ENCODE peak calls at places on chromosome 11, in eight cellular contexts. One of them, this sample, is unnamed.

GRCh38 chr11:105975128-105975527 is 46.9 kb downstream of the MSANTD4 start:
- DNase-seq in lower leg skin: no peak
- DNase-seq in spleen: no peak
- DNase-seq in choroid plexus epithelial cell: peak
- DNase-seq in breast epithelium: no peak
- DNase-seq in astrocyte of the cerebellum: no peak
- DNase-seq in astrocyte of the spinal cord: peak
- DNase-seq in fibroblast of pulmonary artery: no peak
- DNase-seq in this sample: peak

GRCh38 chr11:19499999-19500398 is 212.6 kb upstream of the NAV2 start:
- DNase-seq in lower leg skin: no peak
- DNase-seq in spleen: no peak
- DNase-seq in breast epithelium: no peak
- DNase-seq in choroid plexus epithelial cell: peak
- DNase-seq in astrocyte of the spinal cord: no peak
- DNase-seq in astrocyte of the cerebellum: no peak
- DNase-seq in fibroblast of pulmonary artery: peak
- DNase-seq in this sample: peak

GRCh38 chr11:7490535-7490934 is 5.2 kb downstream of the OLFML1 start:
- DNase-seq in spleen: no peak
- DNase-seq in fibroblast of pulmonary artery: no peak
- DNase-seq in lower leg skin: no peak
- DNase-seq in breast epithelium: no peak
- DNase-seq in choroid plexus epithelial cell: peak
- DNase-seq in astrocyte of the cerebellum: no peak
- DNase-seq in astrocyte of the spinal cord: no peak
- DNase-seq in this sample: peak

GRCh38 chr11:77193915-77194830 is 66.1 kb downstream of the MYO7A start:
- DNase-seq in spleen: peak
- DNase-seq in lower leg skin: no peak
- DNase-seq in astrocyte of the cerebellum: no peak
- DNase-seq in choroid plexus epithelial cell: no peak
- DNase-seq in fibroblast of pulmonary artery: no peak
- DNase-seq in breast epithelium: no peak
- DNase-seq in astrocyte of the spinal cord: no peak
- DNase-seq in this sample: no peak

GRCh38 chr11:23473782-23474181 is 613.5 kb upstream of the CCDC179 start:
- DNase-seq in spleen: no peak
- DNase-seq in lower leg skin: no peak
- DNase-seq in breast epithelium: no peak
- DNase-seq in fibroblast of pulmonary artery: peak
- DNase-seq in astrocyte of the cerebellum: no peak
- DNase-seq in choroid plexus epithelial cell: peak
- DNase-seq in astrocyte of the spinal cord: peak
- DNase-seq in this sample: no peak

GRCh38 chr11:27865105-27865504 is 164.8 kb upstream of the BDNF start:
- DNase-seq in choroid plexus epithelial cell: no peak
- DNase-seq in astrocyte of the spinal cord: no peak
- DNase-seq in fibroblast of pulmonary artery: no peak
- DNase-seq in astrocyte of the cerebellum: no peak
- DNase-seq in spleen: no peak
- DNase-seq in lower leg skin: no peak
- DNase-seq in breast epithelium: no peak
- DNase-seq in this sample: no peak

GRCh38 chr11:130473056-130473794 is 24.8 kb downstream of the ADAMTS15 start:
- DNase-seq in lower leg skin: peak
- DNase-seq in astrocyte of the spinal cord: no peak
- DNase-seq in choroid plexus epithelial cell: no peak
- DNase-seq in spleen: no peak
- DNase-seq in breast epithelium: peak
- DNase-seq in fibroblast of pulmonary artery: no peak
- DNase-seq in astrocyte of the cerebellum: no peak
- DNase-seq in this sample: no peak

GRCh38 chr11:488992-489391 is 18.1 kb downstream of the RNH1 start:
- DNase-seq in spleen: no peak
- DNase-seq in lower leg skin: no peak
- DNase-seq in breast epithelium: no peak
- DNase-seq in choroid plexus epithelial cell: no peak
- DNase-seq in astrocyte of the spinal cord: no peak
- DNase-seq in fibroblast of pulmonary artery: no peak
- DNase-seq in astrocyte of the cerebellum: no peak
- DNase-seq in this sample: no peak

GRCh38 chr11:78878631-78879030 is 304.0 kb upstream of the NARS2 start:
- DNase-seq in choroid plexus epithelial cell: no peak
- DNase-seq in astrocyte of the cerebellum: no peak
- DNase-seq in breast epithelium: no peak
- DNase-seq in fibroblast of pulmonary artery: no peak
- DNase-seq in spleen: no peak
- DNase-seq in astrocyte of the spinal cord: no peak
- DNase-seq in lower leg skin: no peak
- DNase-seq in this sample: no peak

GRCh38 chr11:106152013-106152412 is 74.6 kb downstream of the AASDHPPT start:
- DNase-seq in choroid plexus epithelial cell: peak
- DNase-seq in spleen: no peak
- DNase-seq in fibroblast of pulmonary artery: peak
- DNase-seq in astrocyte of the spinal cord: peak
- DNase-seq in astrocyte of the cerebellum: peak
- DNase-seq in lower leg skin: no peak
- DNase-seq in breast epithelium: no peak
- DNase-seq in this sample: peak

GRCh38 chr11:60858731-60859464 is 3.1 kb upstream of the PTGDR2 start:
- DNase-seq in breast epithelium: no peak
- DNase-seq in spleen: peak
- DNase-seq in fibroblast of pulmonary artery: no peak
- DNase-seq in astrocyte of the spinal cord: no peak
- DNase-seq in lower leg skin: no peak
- DNase-seq in astrocyte of the cerebellum: no peak
- DNase-seq in choroid plexus epithelial cell: no peak
- DNase-seq in this sample: no peak

GRCh38 chr11:69157156-69157821 is 1.6 kb downstream of the SMIM38 start:
- DNase-seq in astrocyte of the cerebellum: no peak
- DNase-seq in spleen: peak
- DNase-seq in astrocyte of the spinal cord: peak
- DNase-seq in breast epithelium: peak
- DNase-seq in choroid plexus epithelial cell: peak
- DNase-seq in lower leg skin: no peak
- DNase-seq in fibroblast of pulmonary artery: peak
- DNase-seq in this sample: peak

GRCh38 chr11:30583505-30584280 is 2.5 kb downstream of the MPPED2 start:
- DNase-seq in fibroblast of pulmonary artery: no peak
- DNase-seq in astrocyte of the spinal cord: no peak
- DNase-seq in spleen: no peak
- DNase-seq in lower leg skin: peak
- DNase-seq in astrocyte of the cerebellum: no peak
- DNase-seq in breast epithelium: peak
- DNase-seq in choroid plexus epithelial cell: no peak
- DNase-seq in this sample: no peak

GRCh38 chr11:2789791-2790580 is 90.2 kb upstream of the KCNQ1OT1 start:
- DNase-seq in breast epithelium: peak
- DNase-seq in spleen: no peak
- DNase-seq in fibroblast of pulmonary artery: no peak
- DNase-seq in choroid plexus epithelial cell: no peak
- DNase-seq in lower leg skin: peak
- DNase-seq in astrocyte of the spinal cord: no peak
- DNase-seq in astrocyte of the cerebellum: no peak
- DNase-seq in this sample: no peak

GRCh38 chr11:6022954-6023353 is 7.6 kb downstream of the OR56A1 start:
- DNase-seq in spleen: no peak
- DNase-seq in breast epithelium: no peak
- DNase-seq in astrocyte of the cerebellum: peak
- DNase-seq in astrocyte of the spinal cord: peak
- DNase-seq in fibroblast of pulmonary artery: peak
- DNase-seq in lower leg skin: no peak
- DNase-seq in choroid plexus epithelial cell: peak
- DNase-seq in this sample: no peak

GRCh38 chr11:64876226-64876750 is 2.1 kb downstream of the EHD1 start:
- DNase-seq in spleen: peak
- DNase-seq in choroid plexus epithelial cell: no peak
- DNase-seq in astrocyte of the spinal cord: no peak
- DNase-seq in fibroblast of pulmonary artery: no peak
- DNase-seq in astrocyte of the cerebellum: no peak
- DNase-seq in lower leg skin: no peak
- DNase-seq in breast epithelium: no peak
- DNase-seq in this sample: no peak

GRCh38 chr11:67269401-67270255 is 3.4 kb downstream of the GRK2 start:
- DNase-seq in astrocyte of the spinal cord: no peak
- DNase-seq in fibroblast of pulmonary artery: no peak
- DNase-seq in spleen: peak
- DNase-seq in breast epithelium: no peak
- DNase-seq in astrocyte of the cerebellum: no peak
- DNase-seq in lower leg skin: no peak
- DNase-seq in choroid plexus epithelial cell: no peak
- DNase-seq in this sample: peak
- H3K4me3 ChIP-seq in astrocyte of the spinal cord: no peak
- H3K4me3 ChIP-seq in fibroblast of pulmonary artery: peak
- H3K4me3 ChIP-seq in spleen: peak
- H3K4me3 ChIP-seq in breast epithelium: peak
- H3K4me3 ChIP-seq in astrocyte of the cerebellum: peak
- H3K4me3 ChIP-seq in lower leg skin: no peak
- H3K4me3 ChIP-seq in choroid plexus epithelial cell: peak
- H3K4me3 ChIP-seq in this sample: peak

DNA sequence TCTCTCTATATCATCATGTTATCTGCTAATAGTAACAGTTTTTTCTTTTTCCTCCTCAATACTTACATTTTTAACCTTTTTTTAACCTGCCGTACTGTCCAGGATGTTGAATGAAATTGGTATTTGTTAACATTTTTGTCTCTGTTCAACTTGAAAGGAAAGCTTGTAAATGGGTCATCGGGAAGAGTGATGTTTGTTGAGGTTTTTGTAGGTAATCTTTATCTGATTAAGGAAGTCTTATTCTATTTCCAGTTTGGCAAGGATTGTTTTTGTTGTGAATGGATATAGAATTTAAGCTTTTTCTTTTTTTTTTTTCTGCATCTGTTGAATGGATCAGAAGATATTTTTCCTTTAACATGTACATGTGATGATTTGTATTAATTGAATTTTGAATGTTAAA is 8.1 kb upstream of the NNMT start:
- DNase-seq in spleen: no peak
- DNase-seq in lower leg skin: no peak
- DNase-seq in astrocyte of the cerebellum: no peak
- DNase-seq in breast epithelium: no peak
- DNase-seq in astrocyte of the spinal cord: no peak
- DNase-seq in choroid plexus epithelial cell: no peak
- DNase-seq in fibroblast of pulmonary artery: no peak
- DNase-seq in this sample: no peak
- TF ChIP-seq CTCF in spleen: no peak
- TF ChIP-seq CTCF in lower leg skin: no peak
- TF ChIP-seq CTCF in astrocyte of the cerebellum: no peak
- TF ChIP-seq CTCF in breast epithelium: no peak
- TF ChIP-seq CTCF in astrocyte of the spinal cord: no peak
- TF ChIP-seq CTCF in choroid plexus epithelial cell: no peak
- TF ChIP-seq CTCF in fibroblast of pulmonary artery: no peak
- TF ChIP-seq CTCF in this sample: no peak

DNA sequence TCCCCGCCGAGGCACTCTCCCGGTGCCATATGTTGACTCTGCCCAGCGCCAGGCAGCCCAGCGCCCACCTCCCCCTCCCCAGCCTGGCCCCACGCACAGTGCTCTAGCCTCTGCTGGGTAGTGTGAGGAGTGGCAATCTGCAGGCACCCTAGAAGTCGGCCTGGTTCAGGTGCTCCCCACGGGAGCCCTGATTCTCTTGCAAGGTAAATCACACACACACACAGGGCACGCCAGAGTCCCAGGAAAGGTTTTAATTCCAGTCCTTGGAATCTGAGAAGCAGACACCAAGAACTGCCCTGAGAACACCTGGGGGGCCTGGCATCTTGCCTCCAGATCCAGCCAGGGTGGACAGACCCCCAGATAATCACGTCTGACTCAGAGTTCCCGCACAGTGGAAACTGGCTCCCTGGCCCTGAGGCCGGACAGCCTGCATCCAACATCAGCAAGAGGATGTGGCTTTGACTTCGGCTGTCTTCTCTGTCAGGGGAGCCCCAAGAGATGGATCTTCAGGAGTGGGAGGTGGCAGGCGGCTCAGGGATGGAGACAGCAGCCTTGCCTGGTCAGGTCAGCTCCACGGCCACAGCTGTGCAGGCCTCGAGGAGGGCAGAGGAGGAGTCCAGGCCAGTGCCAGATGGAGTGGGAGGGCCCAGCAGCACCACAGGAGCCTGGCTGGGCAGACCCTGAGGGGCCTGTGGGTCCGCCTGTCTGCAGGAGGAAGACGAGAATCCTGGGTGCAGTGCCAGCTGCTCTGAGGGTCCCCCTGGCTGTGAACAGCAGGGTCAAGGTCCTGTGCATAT is 1.1 kb upstream of the RIN1 start:
- DNase-seq in fibroblast of pulmonary artery: no peak
- DNase-seq in choroid plexus epithelial cell: peak
- DNase-seq in astrocyte of the spinal cord: peak
- DNase-seq in astrocyte of the cerebellum: no peak
- DNase-seq in spleen: peak
- DNase-seq in lower leg skin: peak
- DNase-seq in breast epithelium: no peak
- DNase-seq in this sample: no peak
- H3K4me3 ChIP-seq in fibroblast of pulmonary artery: no peak
- H3K4me3 ChIP-seq in choroid plexus epithelial cell: peak
- H3K4me3 ChIP-seq in astrocyte of the spinal cord: no peak
- H3K4me3 ChIP-seq in astrocyte of the cerebellum: peak
- H3K4me3 ChIP-seq in spleen: no peak
- H3K4me3 ChIP-seq in lower leg skin: no peak
- H3K4me3 ChIP-seq in breast epithelium: no peak
- H3K4me3 ChIP-seq in this sample: no peak

GRCh38 chr11:12797996-12798395 is 123.8 kb downstream of the TEAD1 start:
- DNase-seq in lower leg skin: no peak
- DNase-seq in choroid plexus epithelial cell: peak
- DNase-seq in astrocyte of the cerebellum: no peak
- DNase-seq in breast epithelium: no peak
- DNase-seq in astrocyte of the spinal cord: no peak
- DNase-seq in fibroblast of pulmonary artery: no peak
- DNase-seq in spleen: no peak
- DNase-seq in this sample: no peak

GRCh38 chr11:12792018-12792417 is 117.8 kb downstream of the TEAD1 start:
- DNase-seq in spleen: no peak
- DNase-seq in breast epithelium: no peak
- DNase-seq in fibroblast of pulmonary artery: no peak
- DNase-seq in lower leg skin: no peak
- DNase-seq in choroid plexus epithelial cell: no peak
- DNase-seq in astrocyte of the spinal cord: no peak
- DNase-seq in astrocyte of the cerebellum: no peak
- DNase-seq in this sample: no peak

GRCh38 chr11:12793506-12793905 is 119.3 kb downstream of the TEAD1 start:
- DNase-seq in fibroblast of pulmonary artery: no peak
- DNase-seq in lower leg skin: no peak
- DNase-seq in spleen: no peak
- DNase-seq in astrocyte of the cerebellum: no peak
- DNase-seq in astrocyte of the spinal cord: no peak
- DNase-seq in breast epithelium: no peak
- DNase-seq in choroid plexus epithelial cell: no peak
- DNase-seq in this sample: no peak

GRCh38 chr11:12792590-12792989 is 118.4 kb downstream of the TEAD1 start:
- DNase-seq in spleen: no peak
- DNase-seq in fibroblast of pulmonary artery: peak
- DNase-seq in astrocyte of the cerebellum: no peak
- DNase-seq in lower leg skin: no peak
- DNase-seq in astrocyte of the spinal cord: peak
- DNase-seq in choroid plexus epithelial cell: peak
- DNase-seq in breast epithelium: no peak
- DNase-seq in this sample: no peak

GRCh38 chr11:12794556-12795230 is 120.5 kb downstream of the TEAD1 start:
- DNase-seq in spleen: no peak
- DNase-seq in choroid plexus epithelial cell: no peak
- DNase-seq in astrocyte of the cerebellum: no peak
- DNase-seq in fibroblast of pulmonary artery: no peak
- DNase-seq in astrocyte of the spinal cord: no peak
- DNase-seq in lower leg skin: no peak
- DNase-seq in breast epithelium: no peak
- DNase-seq in this sample: no peak
- TF ChIP-seq CTCF in spleen: no peak
- TF ChIP-seq CTCF in choroid plexus epithelial cell: no peak
- TF ChIP-seq CTCF in astrocyte of the cerebellum: no peak
- TF ChIP-seq CTCF in fibroblast of pulmonary artery: no peak
- TF ChIP-seq CTCF in astrocyte of the spinal cord: no peak
- TF ChIP-seq CTCF in lower leg skin: no peak
- TF ChIP-seq CTCF in breast epithelium: no peak
- TF ChIP-seq CTCF in this sample: no peak

GRCh38 chr11:119339581-119340334 is 925 bp downstream of the C1QTNF5 start:
- DNase-seq in choroid plexus epithelial cell: peak
- DNase-seq in lower leg skin: no peak
- DNase-seq in astrocyte of the spinal cord: peak
- DNase-seq in spleen: peak
- DNase-seq in breast epithelium: no peak
- DNase-seq in astrocyte of the cerebellum: no peak
- DNase-seq in fibroblast of pulmonary artery: peak
- DNase-seq in this sample: peak
- H3K4me3 ChIP-seq in choroid plexus epithelial cell: peak
- H3K4me3 ChIP-seq in lower leg skin: peak
- H3K4me3 ChIP-seq in astrocyte of the spinal cord: peak
- H3K4me3 ChIP-seq in spleen: peak
- H3K4me3 ChIP-seq in breast epithelium: peak
- H3K4me3 ChIP-seq in astrocyte of the cerebellum: peak
- H3K4me3 ChIP-seq in fibroblast of pulmonary artery: peak
- H3K4me3 ChIP-seq in this sample: peak